ENCODE peak calls at places on chromosomes 11 and 22, in eight cellular contexts. A is kidney, S is stomach, U is uterus, N is breast epithelium, P is psoas muscle, M is mesenchymal stem cell, G is tibial artery. F is an unnamed sample.

GRCh38 chr22:21448627-21449416 is 18.4 kb upstream of the TMEM191C start:
- DNase-seq in A (peak; percentile 47), S (peak; percentile 22), U (no peak), N (no peak), P (peak; percentile 48), M (no peak), G (no peak), F (no peak)

GRCh38 chr11:119779195-119780071 is 50.4 kb upstream of the NECTIN1 start:
- DNase-seq in A (peak; percentile 49), S (no peak), U (no peak), N (no peak), P (no peak), M (no peak), G (no peak), F (peak; percentile 16)

GRCh38 chr22:37088108-37088605 is 21.4 kb downstream of the TMPRSS6 start:
- DNase-seq in A (no peak), S (no peak), U (no peak), N (no peak), P (no peak), M (no peak), G (no peak), F (peak; percentile 54)

GRCh38 chr11:122743949-122744876 is 88.7 kb downstream of the UBASH3B start:
- DNase-seq in A (no peak), S (peak; percentile 31), U (no peak), N (peak; percentile 20), P (no peak), M (peak; percentile 45), G (peak; percentile 37), F (peak; percentile 61)

GRCh38 chr11:68542617-68543016 is 82.1 kb downstream of the PPP6R3 start:
- DNase-seq in A (no peak), S (no peak), U (peak; percentile 45), N (no peak), P (no peak), M (peak; percentile 84), G (no peak), F (no peak)

GRCh38 chr11:61058583-61059259 is 43.6 kb upstream of the CD5 start:
- DNase-seq in A (no peak), S (no peak), U (no peak), N (no peak), P (no peak), M (no peak), G (no peak), F (no peak)

GRCh38 chr11:124538019-124538418 is 5.4 kb downstream of the OR8B12 start:
- DNase-seq in A (no peak), S (no peak), U (no peak), N (peak; percentile 79), P (no peak), M (peak; percentile 58), G (peak; percentile 45), F (no peak)

GRCh38 chr11:122897606-122898210 is 15.1 kb downstream of the JHY start:
- DNase-seq in A (no peak), S (no peak), U (no peak), N (no peak), P (no peak), M (peak; percentile 10), G (no peak), F (no peak)

GRCh38 chr11:15651782-15652181 is 537.1 kb downstream of the INSC start:
- DNase-seq in A (peak; percentile 68), S (no peak), U (peak; percentile 18), N (no peak), P (no peak), M (no peak), G (no peak), F (no peak)

GRCh38 chr11:97890466-97890865 is 1130.3 kb upstream of the CNTN5 start:
- DNase-seq in A (no peak), S (no peak), U (no peak), N (no peak), P (no peak), M (no peak), G (no peak), F (no peak)

GRCh38 chr11:94275961-94276360 is 28.4 kb upstream of the IZUMO1R start:
- DNase-seq in A (no peak), S (no peak), U (no peak), N (no peak), P (no peak), M (no peak), G (no peak), F (no peak)

GRCh38 chr11:11463397-11463796 is 110.3 kb upstream of the CSNK2A3 start:
- DNase-seq in A (no peak), S (no peak), U (no peak), N (no peak), P (no peak), M (peak; percentile 73), G (no peak), F (no peak)

GRCh38 chr11:116851631-116852030 is 14.2 kb upstream of the APOA1 start:
- DNase-seq in A (no peak), S (no peak), U (no peak), N (peak; percentile 30), P (no peak), M (no peak), G (no peak), F (peak; percentile 83)

GRCh38 chr22:17777717-17778044 is 3.4 kb upstream of the BID start:
- DNase-seq in A (peak; percentile 73), S (no peak), U (no peak), N (no peak), P (no peak), M (no peak), G (no peak), F (no peak)
- H3K27ac ChIP-seq in A (no peak overlapping the region), S (peak overlapping the region; percentile 66), U (no peak overlapping the region), N (peak overlapping the region; percentile 65), P (no peak overlapping the region), M (no peak overlapping the region), G (no peak overlapping the region), F (peak overlapping the region; percentile 97)

GRCh38 chr22:47020157-47020556 is 257.7 kb downstream of the TBC1D22A start:
- DNase-seq in A (no peak), S (no peak), U (no peak), N (no peak), P (no peak), M (peak; percentile 39), G (no peak), F (no peak)

GRCh38 chr22:47022075-47022473 is 259.6 kb downstream of the TBC1D22A start:
- DNase-seq in A (no peak), S (peak; percentile 10), U (no peak), N (no peak), P (no peak), M (no peak), G (no peak), F (no peak)

GRCh38 chr22:47019012-47019790 is 256.8 kb downstream of the TBC1D22A start:
- DNase-seq in A (no peak), S (peak; percentile 23), U (peak; percentile 51), N (no peak), P (no peak), M (no peak), G (no peak), F (no peak)

GRCh38 chr22:47022475-47022874 is 260.0 kb downstream of the TBC1D22A start:
- DNase-seq in A (no peak), S (no peak), U (no peak), N (no peak), P (no peak), M (no peak), G (no peak), F (no peak)

GRCh38 chr22:47021371-47022074 is 259.1 kb downstream of the TBC1D22A start:
- DNase-seq in A (peak; percentile 52), S (peak; percentile 7), U (no peak), N (no peak), P (no peak), M (no peak), G (no peak), F (no peak)
- H3K27ac ChIP-seq in A (no peak overlapping the region), S (no peak overlapping the region), U (no peak overlapping the region), N (no peak overlapping the region), P (no peak overlapping the region), M (no peak overlapping the region), G (no peak overlapping the region), F (no peak overlapping the region)

DNA sequence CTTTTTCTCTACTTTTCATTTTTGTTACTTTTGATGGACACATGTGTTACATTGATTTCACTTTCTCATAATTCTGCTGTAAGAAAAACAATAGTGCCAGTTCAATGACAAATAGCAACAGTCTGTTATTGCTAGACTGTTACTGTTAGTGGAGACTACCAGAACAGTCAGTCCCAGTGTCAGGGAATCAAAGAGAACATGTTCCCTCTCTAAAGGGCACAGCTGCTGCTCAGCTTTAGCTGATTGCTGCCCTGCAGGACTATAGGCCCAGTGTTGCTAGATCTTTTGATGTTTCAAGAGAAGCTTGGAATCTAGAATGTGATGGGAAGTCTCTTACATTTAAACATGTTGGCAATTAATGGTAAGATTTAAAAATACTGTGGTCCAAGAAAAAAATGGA is 3.4 kb downstream of the BIRC3 start:
- DNase-seq in A (no peak), S (no peak), U (no peak), N (no peak), P (no peak), M (no peak), G (no peak), F (no peak)
- H3K27ac ChIP-seq in A (no peak overlapping the region), S (peak overlapping the region; percentile 91), U (no peak overlapping the region), N (no peak overlapping the region), P (no peak overlapping the region), M (no peak overlapping the region), G (peak overlapping the region; percentile 17), F (peak overlapping the region; percentile 51)

GRCh38 chr22:30416403-30416802 is 9.2 kb upstream of the MTFP1 start:
- DNase-seq in A (no peak), S (no peak), U (no peak), N (no peak), P (no peak), M (no peak), G (no peak), F (no peak)
- H3K27ac ChIP-seq in A (no peak overlapping the region), S (no peak overlapping the region), U (no peak overlapping the region), N (peak overlapping the region; percentile 63), P (no peak overlapping the region), M (no peak overlapping the region), G (no peak overlapping the region), F (no peak overlapping the region)

F was measured in left lung.